ENCODE peak calls at places on chromosomes 3 and 15, in four cellular contexts. One of them, this sample, is unnamed.
A peak's percentile ranks its signal among the peaks of the same experiment; 100 is the strongest.

GRCh38 chr3:30129765-30130164 is 476.6 kb upstream of the TGFBR2 start:
- DNase-seq in HCT116: no peak
- DNase-seq in EL: no peak
- DNase-seq in mucosa of descending colon: no peak
- DNase-seq in this sample: no peak

GRCh38 chr15:80932989-80933388 is 56.6 kb downstream of the MESD start:
- DNase-seq in EL: no peak
- DNase-seq in mucosa of descending colon: no peak
- DNase-seq in HCT116: no peak
- DNase-seq in this sample: no peak

GRCh38 chr3:44464509-44464908 is 13.0 kb downstream of the ZNF445 start:
- DNase-seq in EL: no peak
- DNase-seq in mucosa of descending colon: no peak
- DNase-seq in HCT116: no peak
- DNase-seq in this sample: no peak

GRCh38 chr3:58647661-58648141 is 18.9 kb downstream of the FAM3D start:
- DNase-seq in HCT116: no peak
- DNase-seq in mucosa of descending colon: no peak
- DNase-seq in EL: no peak
- DNase-seq in this sample: no peak

GRCh38 chr3:14383753-14384152 is 18.7 kb upstream of the SLC6A6 start:
- DNase-seq in EL: no peak
- DNase-seq in mucosa of descending colon: no peak
- DNase-seq in HCT116: no peak
- DNase-seq in this sample: no peak

GRCh38 chr15:82942691-82943090 is 9.8 kb downstream of the HOMER2 start:
- DNase-seq in HCT116: peak; percentile 60
- DNase-seq in mucosa of descending colon: no peak
- DNase-seq in EL: peak; percentile 19
- DNase-seq in this sample: peak; percentile 61

GRCh38 chr3:148075829-148076716 is 621.6 kb upstream of the AGTR1 start:
- DNase-seq in HCT116: peak; percentile 38
- DNase-seq in mucosa of descending colon: no peak
- DNase-seq in EL: peak; percentile 62
- DNase-seq in this sample: peak; percentile 74

GRCh38 chr3:72340476-72341379 is 507.5 kb downstream of the SHQ1 start:
- DNase-seq in EL: no peak
- DNase-seq in HCT116: no peak
- DNase-seq in mucosa of descending colon: no peak
- DNase-seq in this sample: no peak

GRCh38 chr15:72042865-72043264 is 75.1 kb downstream of the MYO9A start:
- DNase-seq in EL: no peak
- DNase-seq in mucosa of descending colon: no peak
- DNase-seq in HCT116: no peak
- DNase-seq in this sample: no peak

GRCh38 chr15:94412979-94413741 is 181.8 kb downstream of the MCTP2 start:
- DNase-seq in mucosa of descending colon: no peak
- DNase-seq in HCT116: peak; percentile 6
- DNase-seq in EL: peak; percentile 0
- DNase-seq in this sample: peak; percentile 40

GRCh38 chr15:55868707-55869106 is 124.7 kb downstream of the NEDD4 start:
- DNase-seq in HCT116: no peak
- DNase-seq in EL: no peak
- DNase-seq in mucosa of descending colon: no peak
- DNase-seq in this sample: no peak

GRCh38 chr3:157532529-157533297 is 29.5 kb upstream of the VEPH1 start:
- DNase-seq in HCT116: peak; percentile 65
- DNase-seq in mucosa of descending colon: no peak
- DNase-seq in EL: peak; percentile 93
- DNase-seq in this sample: peak; percentile 92

GRCh38 chr3:47406762-47407149 is 25.9 kb downstream of the PTPN23 start:
- DNase-seq in mucosa of descending colon: peak; percentile 35
- DNase-seq in EL: no peak
- DNase-seq in HCT116: no peak
- DNase-seq in this sample: no peak

GRCh38 chr15:70892912-70893560 is 410 bp downstream of the LRRC49 start:
- DNase-seq in EL: peak; percentile 68
- DNase-seq in HCT116: no peak
- DNase-seq in mucosa of descending colon: peak; percentile 37
- DNase-seq in this sample: peak; percentile 70

GRCh38 chr15:58146734-58147133 is 8.6 kb downstream of the AQP9 start:
- DNase-seq in mucosa of descending colon: no peak
- DNase-seq in EL: no peak
- DNase-seq in HCT116: no peak
- DNase-seq in this sample: peak; percentile 25

GRCh38 chr15:29888651-29889050 is 66.4 kb upstream of the TJP1 start:
- DNase-seq in EL: peak; percentile 79
- DNase-seq in mucosa of descending colon: no peak
- DNase-seq in HCT116: no peak
- DNase-seq in this sample: no peak

GRCh38 chr3:111070772-111071256 is 802 bp upstream of the NECTIN3 start:
- DNase-seq in mucosa of descending colon: no peak
- DNase-seq in HCT116: no peak
- DNase-seq in EL: no peak
- DNase-seq in this sample: no peak

GRCh38 chr3:147410518-147411234 is 1.5 kb downstream of the ZIC1 start:
- DNase-seq in HCT116: no peak
- DNase-seq in mucosa of descending colon: no peak
- DNase-seq in EL: peak; percentile 78
- DNase-seq in this sample: no peak

GRCh38 chr3:195194559-195195161 is 76.3 kb downstream of the XXYLT1 start:
- DNase-seq in HCT116: no peak
- DNase-seq in mucosa of descending colon: no peak
- DNase-seq in EL: no peak
- DNase-seq in this sample: no peak

GRCh38 chr3:151639096-151639740 is 94.5 kb upstream of the AADACL2 start:
- DNase-seq in EL: no peak
- DNase-seq in mucosa of descending colon: no peak
- DNase-seq in HCT116: no peak
- DNase-seq in this sample: no peak

GRCh38 chr3:3189961-3190360 is 10.5 kb upstream of the CRBN start:
- DNase-seq in HCT116: no peak
- DNase-seq in mucosa of descending colon: no peak
- DNase-seq in EL: no peak
- DNase-seq in this sample: no peak

GRCh38 chr3:144457758-144458157 is 486.1 kb downstream of the DIPK2A start:
- DNase-seq in EL: no peak
- DNase-seq in mucosa of descending colon: no peak
- DNase-seq in HCT116: no peak
- DNase-seq in this sample: no peak

GRCh38 chr15:85515212-85515611 is 134.8 kb downstream of the AKAP13 start:
- DNase-seq in HCT116: no peak
- DNase-seq in mucosa of descending colon: no peak
- DNase-seq in EL: no peak
- DNase-seq in this sample: no peak

GRCh38 chr3:183924956-183925355 is 40.3 kb upstream of the PARL start:
- DNase-seq in EL: no peak
- DNase-seq in HCT116: no peak
- DNase-seq in mucosa of descending colon: no peak
- DNase-seq in this sample: peak; percentile 31

GRCh38 chr15:73894133-73894814 is 20.9 kb downstream of the TBC1D21 start:
- DNase-seq in HCT116: no peak
- DNase-seq in mucosa of descending colon: no peak
- DNase-seq in EL: no peak
- DNase-seq in this sample: no peak

GRCh38 chr3:27681249-27681748 is 40.8 kb downstream of the EOMES start:
- DNase-seq in EL: peak; percentile 82
- DNase-seq in HCT116: peak; percentile 78
- DNase-seq in mucosa of descending colon: no peak
- DNase-seq in this sample: peak; percentile 86

GRCh38 chr15:90529369-90530249 is at the start of gene CRTC3:
- DNase-seq in EL: peak; percentile 58
- DNase-seq in HCT116: no peak
- DNase-seq in mucosa of descending colon: peak; percentile 75
- DNase-seq in this sample: peak; percentile 52

GRCh38 chr3:194711913-194712312 is 26.2 kb downstream of the FAM43A start:
- DNase-seq in HCT116: peak; percentile 43
- DNase-seq in mucosa of descending colon: no peak
- DNase-seq in EL: peak; percentile 93
- DNase-seq in this sample: peak; percentile 43

GRCh38 chr3:52093751-52094525 is 37.6 kb upstream of the DUSP7 start:
- DNase-seq in HCT116: no peak
- DNase-seq in EL: peak; percentile 95
- DNase-seq in mucosa of descending colon: peak; percentile 12
- DNase-seq in this sample: no peak

GRCh38 chr3:30401971-30402370 is 204.4 kb upstream of the TGFBR2 start:
- DNase-seq in mucosa of descending colon: no peak
- DNase-seq in HCT116: no peak
- DNase-seq in EL: peak; percentile 63
- DNase-seq in this sample: peak; percentile 5

GRCh38 chr3:185151959-185152432 is 864 bp downstream of the C3orf70 start:
- DNase-seq in EL: peak; percentile 40
- DNase-seq in HCT116: no peak
- DNase-seq in mucosa of descending colon: no peak
- DNase-seq in this sample: no peak

GRCh38 chr3:147915057-147915456 is 505.9 kb downstream of the ZIC1 start:
- DNase-seq in HCT116: no peak
- DNase-seq in mucosa of descending colon: no peak
- DNase-seq in EL: peak; percentile 19
- DNase-seq in this sample: no peak

This sample was measured in RKO.